ENCODE peak calls at places on chromosomes 12 and 14, in six cellular contexts. X is neural progenitor cell, U is cardiac muscle cell, N is fibroblast of lung, R is thoracic aorta, F is Karpas-422. C is an unnamed sample. For H3K27me3, H3K4me1 and H3K36me3, the result is how much of the 10 kb centered on the place peaks cover.

GRCh38 chr12:58665375-58665774 is 254.9 kb downstream of the LRIG3 start:
- DNase-seq in U (no peak), F (no peak), X (no peak), R (no peak), N (no peak), C (no peak)

GRCh38 chr12:1630827-1631591 is 2.0 kb downstream of the WNT5B start:
- DNase-seq in F (no peak), U (peak), N (peak), R (no peak), X (peak), C (no peak)

GRCh38 chr14:60396718-60397343 is 89.0 kb downstream of the C14orf39 start:
- DNase-seq in X (no peak), R (no peak), U (no peak), N (no peak), F (no peak), C (no peak)

GRCh38 chr14:28116716-28117115 is 649.9 kb upstream of the FOXG1 start:
- DNase-seq in U (no peak), N (no peak), F (no peak), X (no peak), R (no peak), C (no peak)

GRCh38 chr12:112190626-112191025 is 65.3 kb downstream of the TRAFD1 start:
- DNase-seq in F (no peak), U (no peak), N (no peak), R (no peak), X (no peak), C (no peak)

GRCh38 chr12:57905812-57906475 is 35.4 kb upstream of the ATP23 start:
- DNase-seq in X (no peak), F (no peak), U (no peak), R (no peak), N (no peak), C (peak)

GRCh38 chr12:70002912-70003255 is 177.9 kb downstream of the MYRFL start:
- DNase-seq in R (no peak), N (no peak), U (no peak), X (no peak), F (no peak), C (no peak)

GRCh38 chr12:1435044-1435443 is 159.3 kb downstream of the FBXL14 start:
- DNase-seq in N (no peak), U (no peak), X (no peak), F (no peak), R (no peak), C (no peak)

GRCh38 chr12:49706351-49707126 is 666 bp downstream of the FMNL3 start:
- DNase-seq in U (peak), F (peak), N (peak), X (peak), R (no peak), C (peak)

GRCh38 chr12:124457287-124458219 is 109.9 kb downstream of the NCOR2 start:
- DNase-seq in U (peak), R (peak), X (no peak), F (peak), N (peak), C (no peak)

GRCh38 chr14:68834816-68835215 is 41.9 kb upstream of the ZFP36L1 start:
- DNase-seq in R (no peak), U (no peak), X (no peak), F (no peak), N (no peak), C (no peak)

GRCh38 chr12:1629338-1630080 is 478 bp downstream of the WNT5B start:
- DNase-seq in X (peak), R (no peak), F (peak), N (no peak), U (no peak), C (no peak)

GRCh38 chr12:130803707-130804106 is 35.3 kb downstream of the STX2 start:
- DNase-seq in F (no peak), N (peak), U (peak), R (no peak), X (no peak), C (no peak)

DNA sequence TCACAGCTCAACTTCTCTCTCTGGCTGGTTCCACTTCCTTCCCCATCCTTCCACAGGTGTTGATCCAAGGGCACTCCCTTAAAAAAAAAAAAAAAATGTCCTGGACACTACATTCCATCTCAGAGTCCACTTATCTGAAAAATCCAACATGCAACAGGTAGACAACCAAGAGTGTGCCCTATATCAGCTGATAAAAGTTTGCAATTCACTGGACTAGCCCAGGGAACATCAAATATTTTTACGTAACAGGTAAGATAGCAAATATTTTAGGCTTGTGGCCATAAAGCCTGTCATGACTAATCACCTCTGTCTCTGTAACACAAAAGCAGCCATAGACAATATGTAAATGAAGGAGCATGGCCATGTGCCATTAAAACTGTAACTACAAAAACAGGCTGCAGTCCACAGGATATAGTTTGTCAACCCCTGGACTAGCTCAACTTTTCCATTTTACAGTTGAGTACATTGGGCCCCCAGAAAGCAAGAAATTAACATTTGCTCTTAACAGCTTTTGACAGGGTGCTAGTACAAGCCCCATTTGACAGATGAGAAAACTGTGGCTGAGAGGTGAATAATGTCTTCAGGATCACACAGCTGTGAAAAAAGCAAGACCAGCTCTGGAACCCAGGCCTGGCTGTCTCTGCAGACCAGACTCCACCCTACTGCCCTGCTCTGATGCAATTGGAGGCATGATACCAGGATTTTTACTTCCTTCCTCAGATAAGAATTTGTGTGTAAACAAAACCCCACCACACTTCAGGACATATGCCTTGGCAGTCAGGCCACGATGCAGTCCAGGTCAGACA is 68.9 kb downstream of the CMKLR1 start:
- DNase-seq in R (no peak), N (no peak), F (no peak), U (no peak), X (no peak), C (no peak)
- H3K27me3 ChIP-seq in R (under half), N (under half), F (under half), U (under half), X (under half), C (under half)

DNA sequence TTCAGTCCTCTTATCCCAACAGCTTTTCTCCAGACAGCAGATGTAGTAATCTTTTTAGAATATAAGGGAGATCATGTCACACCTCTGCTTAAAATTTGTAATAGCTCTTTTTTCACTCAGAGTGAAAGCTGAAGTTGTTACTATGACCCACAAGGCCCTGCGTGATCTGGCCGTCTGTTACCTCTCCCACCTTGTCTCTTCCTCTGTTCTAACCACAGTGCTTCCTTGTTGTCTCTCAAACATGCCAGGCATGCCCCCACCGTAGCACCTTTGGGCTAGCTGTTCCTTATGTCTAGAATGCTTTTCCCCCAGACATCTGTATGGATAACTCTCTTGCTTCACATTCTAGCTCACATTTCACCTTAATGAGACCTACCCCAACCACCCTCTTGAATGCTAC is 6.5 kb downstream of the NECAP1 start:
- DNase-seq in U (no peak), R (no peak), N (no peak), X (no peak), F (no peak), C (no peak)
- H3K4me1 ChIP-seq in U (under half), R (under half), N (under half), X (under half), F (under half), C (under half)

GRCh38 chr14:64423987-64424386 is 35.8 kb downstream of the MTHFD1 start:
- DNase-seq in U (peak), F (no peak), N (peak), R (no peak), X (no peak), C (peak)
- H3K36me3 ChIP-seq in U (under half), F (half or more), N (under half), R (under half), X (under half), C (half or more)

GRCh38 chr12:27673285-27673684 is 23.0 kb upstream of the REP15 start:
- DNase-seq in F (no peak), N (no peak), U (no peak), R (no peak), X (no peak), C (no peak)

GRCh38 chr12:27667540-27667939 is 28.7 kb upstream of the REP15 start:
- DNase-seq in R (peak), U (peak), F (no peak), N (peak), X (no peak), C (no peak)

GRCh38 chr12:27674989-27675388 is 21.3 kb upstream of the REP15 start:
- DNase-seq in R (no peak), F (no peak), U (no peak), X (no peak), N (no peak), C (no peak)

GRCh38 chr12:27671865-27672264 is 24.4 kb upstream of the REP15 start:
- DNase-seq in R (no peak), X (no peak), N (no peak), F (no peak), U (no peak), C (no peak)

DNA sequence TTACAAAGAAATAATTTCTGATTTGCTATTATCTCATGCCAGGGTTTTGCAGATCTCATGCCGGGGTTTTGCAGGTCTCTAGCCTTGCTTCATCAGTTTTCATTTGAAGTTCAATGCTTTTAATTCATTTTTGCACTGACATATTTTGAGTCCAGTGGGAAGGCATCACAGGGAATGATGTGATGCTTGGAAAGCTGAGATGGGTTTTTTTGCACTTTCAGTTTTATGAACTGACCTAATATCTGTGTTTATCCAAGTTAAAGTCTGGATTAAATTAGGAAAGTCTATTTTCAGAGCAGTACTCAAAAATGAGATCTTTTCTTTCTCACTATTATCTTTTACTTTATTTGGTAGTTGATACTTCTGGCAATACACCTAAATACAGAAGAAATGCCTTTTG is 23.6 kb upstream of the REP15 start:
- DNase-seq in F (no peak), X (no peak), N (peak), U (no peak), R (no peak), C (no peak)
- H3K27me3 ChIP-seq in F (under half), X (under half), N (under half), U (under half), R (under half), C (under half)

DNA sequence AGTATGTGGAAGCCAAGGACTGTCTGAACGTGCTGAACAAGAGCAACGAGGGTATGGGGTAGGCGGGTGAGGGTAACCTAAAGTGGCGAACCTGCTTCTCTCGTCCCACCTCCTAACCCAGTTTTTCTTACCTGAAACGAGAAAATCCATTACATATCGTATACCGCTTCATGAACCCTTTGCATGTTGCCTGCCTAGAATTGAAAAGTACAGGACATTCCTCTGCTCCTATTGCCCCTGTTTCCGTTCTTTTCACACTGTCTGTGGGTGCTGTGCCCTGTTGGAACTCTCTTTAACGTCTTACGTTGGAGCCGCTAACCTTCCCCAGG is 513 bp downstream of the PFDN5 start:
- DNase-seq in F (no peak), U (no peak), R (no peak), X (no peak), N (no peak), C (no peak)
- H3K4me1 ChIP-seq in F (under half), U (under half), R (under half), X (under half), N (under half), C (under half)

GRCh38 chr12:54279227-54279631 is 693 bp downstream of the CBX5 start:
- DNase-seq in U (no peak), X (no peak), N (no peak), F (no peak), R (no peak), C (no peak)
- H3K36me3 ChIP-seq in U (under half), X (under half), N (under half), F (half or more), R (under half), C (half or more)

C was measured in SJSA1.